ENCODE peak calls at places on chromosomes 1 and 21, in five cellular contexts. S is lower lobe of right lung; D is body of pancreas; U is activated CD8-positive, alpha-beta T cell treated with anti-CD3 and anti-CD28 coated beads, Interleukin-2, amount 10 ng/mL, durations not matched to agents 7 days and 5 days; L is heart left ventricle. H is an unnamed sample.

GRCh38 chr1:96966536-96967138 is 245.1 kb downstream of the PTBP2 start:
- ATAC-seq in L (peak; percentile 81), S (peak; percentile 85), U (peak; percentile 65), D (peak; percentile 71), H (peak; percentile 74)

GRCh38 chr21:38743772-38744529 is 61.8 kb upstream of the ETS2 start:
- ATAC-seq in U (no peak), D (peak; percentile 15), S (no peak), L (peak; percentile 39), H (no peak)

GRCh38 chr1:11025618-11026017 is 13.2 kb downstream of the TARDBP start:
- ATAC-seq in U (no peak), D (no peak), L (no peak), S (no peak), H (no peak)

GRCh38 chr1:21671915-21672314 is 2.8 kb upstream of the RAP1GAP start:
- ATAC-seq in S (no peak), U (no peak), L (no peak), D (no peak), H (no peak)

GRCh38 chr1:237205400-237206064 is 163.5 kb downstream of the RYR2 start:
- ATAC-seq in S (peak; percentile 54), D (no peak), U (no peak), L (peak; percentile 85), H (no peak)

GRCh38 chr1:111961773-111962565 is 27.5 kb downstream of the KCND3 start:
- ATAC-seq in L (peak; percentile 51), U (no peak), S (no peak), D (no peak), H (no peak)

GRCh38 chr1:155759966-155760630 is 71.2 kb downstream of the DAP3 start:
- ATAC-seq in U (no peak), L (no peak), D (no peak), S (no peak), H (peak; percentile 42)

GRCh38 chr1:23129846-23130245 is 38.8 kb downstream of the LUZP1 start:
- ATAC-seq in S (no peak), L (no peak), D (no peak), U (no peak), H (peak; percentile 35)

GRCh38 chr1:118360817-118361216 is 175.8 kb upstream of the SPAG17 start:
- ATAC-seq in D (no peak), L (no peak), S (no peak), U (no peak), H (peak; percentile 55)

GRCh38 chr1:197096137-197096536 is 29.1 kb upstream of the F13B start:
- ATAC-seq in S (no peak), D (no peak), L (no peak), U (no peak), H (no peak)

GRCh38 chr1:206794294-206794908 is 22.1 kb upstream of the IL10 start:
- ATAC-seq in D (no peak), U (no peak), S (no peak), L (no peak), H (no peak)

GRCh38 chr1:71967670-71968069 is 314.7 kb downstream of the NEGR1 start:
- ATAC-seq in L (no peak), S (no peak), D (no peak), U (no peak), H (no peak)

GRCh38 chr1:171790318-171790717 is 8.9 kb downstream of the METTL13 start:
- ATAC-seq in U (no peak), L (no peak), S (no peak), D (no peak), H (no peak)

GRCh38 chr1:50492142-50492541 is 68.9 kb upstream of the DMRTA2 start:
- ATAC-seq in L (no peak), D (no peak), S (no peak), U (no peak), H (no peak)

GRCh38 chr1:223794040-223794880 is 51.5 kb downstream of the TP53BP2 start:
- ATAC-seq in U (no peak), S (no peak), D (no peak), L (no peak), H (peak; percentile 90)

GRCh38 chr1:17892225-17892624 is 137.1 kb downstream of the ACTL8 start:
- ATAC-seq in U (no peak), D (peak; percentile 72), S (peak; percentile 18), L (peak; percentile 74), H (no peak)

GRCh38 chr1:217907504-217907903 is 276.4 kb downstream of the SPATA17 start:
- ATAC-seq in D (no peak), S (no peak), L (no peak), U (no peak), H (no peak)

GRCh38 chr1:65949933-65950332 is 157.2 kb downstream of the PDE4B start:
- ATAC-seq in D (no peak), L (no peak), S (peak; percentile 55), U (no peak), H (no peak)

GRCh38 chr1:53348491-53349368 is 20.9 kb upstream of the LRP8 start:
- ATAC-seq in D (no peak), U (no peak), L (peak; percentile 63), S (peak; percentile 55), H (peak; percentile 26)

GRCh38 chr21:36656138-36656537 is 42.8 kb upstream of the SIM2 start:
- ATAC-seq in L (no peak), D (peak; percentile 91), U (no peak), S (peak; percentile 96), H (peak; percentile 97)

GRCh38 chr1:36327421-36328087 is 4.1 kb upstream of the EVA1B start:
- ATAC-seq in D (no peak), L (no peak), S (no peak), U (no peak), H (peak; percentile 25)

GRCh38 chr1:232416026-232416568 is 213.8 kb downstream of the SIPA1L2 start:
- ATAC-seq in U (no peak), D (no peak), S (no peak), L (no peak), H (peak; percentile 78)

GRCh38 chr1:27979859-27980201 is 20.1 kb downstream of the XKR8 start:
- ATAC-seq in U (no peak), S (no peak), L (no peak), D (no peak), H (no peak)

GRCh38 chr1:45622891-45623394 is 911 bp downstream of the CCDC17 start:
- ATAC-seq in L (peak; percentile 27), S (peak; percentile 5), U (no peak), D (no peak), H (peak; percentile 22)

GRCh38 chr1:10075732-10076131 is 43.0 kb downstream of the UBE4B start:
- ATAC-seq in D (no peak), U (no peak), L (no peak), S (no peak), H (no peak)

GRCh38 chr1:98133151-98133550 is 212.3 kb upstream of the DPYD start:
- ATAC-seq in D (no peak), U (no peak), L (peak; percentile 61), S (no peak), H (no peak)

GRCh38 chr1:247330548-247331171 is 1.0 kb downstream of the ZNF496 start:
- ATAC-seq in S (no peak), U (no peak), L (peak; percentile 2), D (no peak), H (no peak)

GRCh38 chr1:209620484-209620879 is 31.7 kb downstream of the LAMB3 start:
- ATAC-seq in U (no peak), D (no peak), L (no peak), S (peak; percentile 18), H (peak; percentile 91)

GRCh38 chr1:32881291-32881690 is 5.0 kb upstream of the HPCA start:
- ATAC-seq in S (no peak), L (no peak), D (no peak), U (no peak), H (no peak)

H was measured in esophagus mucosa.